ENCODE peak calls at places on chromosomes 1 and 21, in nine cellular contexts. One of them, this sample, is unnamed. For H3K4me1, the result is how much of the 10 kb centered on the place peaks cover.

GRCh38 chr1:6580588-6581270 is 935 bp downstream of the ZBTB48 start:
- DNase-seq in psoas muscle: peak
- DNase-seq in cardiac muscle cell: no peak
- DNase-seq in CD8-positive, alpha-beta memory T cell: no peak
- DNase-seq in CD8-positive, alpha-beta T cell: no peak
- DNase-seq in astrocyte: no peak
- DNase-seq in GM23248: peak
- DNase-seq in A549: no peak
- DNase-seq in testis: no peak
- DNase-seq in this sample: no peak

GRCh38 chr21:14321042-14321441 is 61.9 kb downstream of the HSPA13 start:
- DNase-seq in A549: no peak
- DNase-seq in psoas muscle: no peak
- DNase-seq in CD8-positive, alpha-beta T cell: no peak
- DNase-seq in testis: no peak
- DNase-seq in astrocyte: no peak
- DNase-seq in GM23248: peak
- DNase-seq in CD8-positive, alpha-beta memory T cell: no peak
- DNase-seq in cardiac muscle cell: no peak
- DNase-seq in this sample: no peak

GRCh38 chr1:18480315-18481189 is at the start of gene KLHDC7A:
- DNase-seq in testis: no peak
- DNase-seq in A549: peak
- DNase-seq in astrocyte: no peak
- DNase-seq in CD8-positive, alpha-beta T cell: no peak
- DNase-seq in GM23248: no peak
- DNase-seq in cardiac muscle cell: peak
- DNase-seq in psoas muscle: no peak
- DNase-seq in CD8-positive, alpha-beta memory T cell: no peak
- DNase-seq in this sample: no peak

GRCh38 chr1:241460098-241460873 is 59.3 kb downstream of the FH start:
- DNase-seq in cardiac muscle cell: no peak
- DNase-seq in A549: no peak
- DNase-seq in astrocyte: no peak
- DNase-seq in psoas muscle: no peak
- DNase-seq in testis: no peak
- DNase-seq in GM23248: no peak
- DNase-seq in CD8-positive, alpha-beta memory T cell: no peak
- DNase-seq in CD8-positive, alpha-beta T cell: no peak
- DNase-seq in this sample: no peak

GRCh38 chr1:151993084-151993733 is 450 bp downstream of the S100A10 start:
- DNase-seq in testis: peak
- DNase-seq in GM23248: peak
- DNase-seq in CD8-positive, alpha-beta memory T cell: peak
- DNase-seq in astrocyte: peak
- DNase-seq in CD8-positive, alpha-beta T cell: peak
- DNase-seq in A549: no peak
- DNase-seq in cardiac muscle cell: no peak
- DNase-seq in psoas muscle: peak
- DNase-seq in this sample: no peak

GRCh38 chr1:89865498-89866385 is 44.9 kb downstream of the LRRC8D start:
- DNase-seq in CD8-positive, alpha-beta T cell: no peak
- DNase-seq in testis: no peak
- DNase-seq in CD8-positive, alpha-beta memory T cell: no peak
- DNase-seq in astrocyte: peak
- DNase-seq in cardiac muscle cell: no peak
- DNase-seq in A549: no peak
- DNase-seq in GM23248: peak
- DNase-seq in psoas muscle: no peak
- DNase-seq in this sample: peak

GRCh38 chr1:89799495-89799894 is 21.3 kb upstream of the LRRC8D start:
- DNase-seq in testis: no peak
- DNase-seq in CD8-positive, alpha-beta memory T cell: no peak
- DNase-seq in A549: no peak
- DNase-seq in cardiac muscle cell: no peak
- DNase-seq in CD8-positive, alpha-beta T cell: no peak
- DNase-seq in psoas muscle: no peak
- DNase-seq in GM23248: peak
- DNase-seq in astrocyte: peak
- DNase-seq in this sample: no peak

GRCh38 chr1:92877792-92878191 is 46.0 kb downstream of the RPL5 start:
- DNase-seq in cardiac muscle cell: no peak
- DNase-seq in psoas muscle: no peak
- DNase-seq in testis: no peak
- DNase-seq in CD8-positive, alpha-beta memory T cell: peak
- DNase-seq in A549: no peak
- DNase-seq in CD8-positive, alpha-beta T cell: no peak
- DNase-seq in GM23248: peak
- DNase-seq in astrocyte: peak
- DNase-seq in this sample: peak

GRCh38 chr1:13764933-13765332 is 64.9 kb downstream of the PRDM2 start:
- DNase-seq in testis: peak
- DNase-seq in CD8-positive, alpha-beta T cell: peak
- DNase-seq in CD8-positive, alpha-beta memory T cell: peak
- DNase-seq in GM23248: no peak
- DNase-seq in astrocyte: no peak
- DNase-seq in A549: no peak
- DNase-seq in psoas muscle: no peak
- DNase-seq in cardiac muscle cell: peak
- DNase-seq in this sample: no peak

GRCh38 chr1:9448132-9449105 is 90.8 kb upstream of the SLC25A33 start:
- DNase-seq in testis: no peak
- DNase-seq in cardiac muscle cell: no peak
- DNase-seq in psoas muscle: no peak
- DNase-seq in CD8-positive, alpha-beta memory T cell: no peak
- DNase-seq in CD8-positive, alpha-beta T cell: no peak
- DNase-seq in astrocyte: peak
- DNase-seq in GM23248: no peak
- DNase-seq in A549: no peak
- DNase-seq in this sample: no peak

GRCh38 chr1:27101696-27102095 is 53.2 kb downstream of the SLC9A1 start:
- DNase-seq in GM23248: no peak
- DNase-seq in cardiac muscle cell: no peak
- DNase-seq in A549: no peak
- DNase-seq in astrocyte: no peak
- DNase-seq in CD8-positive, alpha-beta memory T cell: no peak
- DNase-seq in psoas muscle: no peak
- DNase-seq in testis: no peak
- DNase-seq in CD8-positive, alpha-beta T cell: no peak
- DNase-seq in this sample: no peak

DNA sequence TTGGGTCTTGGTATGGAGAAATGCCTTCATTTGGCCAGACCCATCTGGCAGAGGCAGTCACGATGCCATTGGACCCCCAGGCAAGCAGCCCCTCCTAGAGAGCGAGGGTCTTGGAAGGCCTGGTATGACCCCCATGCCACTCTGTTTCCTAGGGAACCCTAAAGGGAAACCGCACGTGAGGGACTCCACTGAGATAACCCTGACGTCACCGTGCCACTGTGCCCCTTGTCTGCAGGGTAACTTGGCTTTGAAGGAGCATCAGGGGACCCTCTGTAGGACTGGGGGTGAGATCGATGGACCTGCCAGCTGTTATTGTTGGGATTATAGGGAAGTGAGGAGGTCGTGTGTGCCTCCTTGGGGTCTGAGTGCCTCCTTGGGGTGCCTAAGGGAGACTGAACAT is 34.5 kb downstream of the ABCG1 start:
- DNase-seq in CD8-positive, alpha-beta T cell: no peak
- DNase-seq in astrocyte: no peak
- DNase-seq in A549: no peak
- DNase-seq in GM23248: no peak
- DNase-seq in CD8-positive, alpha-beta memory T cell: no peak
- DNase-seq in cardiac muscle cell: no peak
- DNase-seq in testis: no peak
- DNase-seq in psoas muscle: peak
- DNase-seq in this sample: no peak
- H3K4me1 ChIP-seq in CD8-positive, alpha-beta T cell: under half
- H3K4me1 ChIP-seq in astrocyte: under half
- H3K4me1 ChIP-seq in A549: under half
- H3K4me1 ChIP-seq in GM23248: under half
- H3K4me1 ChIP-seq in CD8-positive, alpha-beta memory T cell: under half
- H3K4me1 ChIP-seq in cardiac muscle cell: under half
- H3K4me1 ChIP-seq in testis: under half
- H3K4me1 ChIP-seq in psoas muscle: under half
- H3K4me1 ChIP-seq in this sample: under half

GRCh38 chr1:111734426-111734825 is 4.8 kb downstream of the INKA2 start:
- DNase-seq in psoas muscle: no peak
- DNase-seq in A549: no peak
- DNase-seq in testis: no peak
- DNase-seq in astrocyte: no peak
- DNase-seq in GM23248: no peak
- DNase-seq in cardiac muscle cell: no peak
- DNase-seq in CD8-positive, alpha-beta T cell: no peak
- DNase-seq in CD8-positive, alpha-beta memory T cell: no peak
- DNase-seq in this sample: no peak

GRCh38 chr1:111733183-111733995 is 5.8 kb downstream of the INKA2 start:
- DNase-seq in CD8-positive, alpha-beta T cell: no peak
- DNase-seq in GM23248: peak
- DNase-seq in testis: no peak
- DNase-seq in CD8-positive, alpha-beta memory T cell: no peak
- DNase-seq in cardiac muscle cell: no peak
- DNase-seq in A549: no peak
- DNase-seq in psoas muscle: peak
- DNase-seq in astrocyte: peak
- DNase-seq in this sample: peak

GRCh38 chr1:111733996-111734369 is 5.2 kb downstream of the INKA2 start:
- DNase-seq in psoas muscle: no peak
- DNase-seq in cardiac muscle cell: no peak
- DNase-seq in CD8-positive, alpha-beta memory T cell: no peak
- DNase-seq in CD8-positive, alpha-beta T cell: no peak
- DNase-seq in GM23248: no peak
- DNase-seq in astrocyte: no peak
- DNase-seq in A549: no peak
- DNase-seq in testis: no peak
- DNase-seq in this sample: no peak

GRCh38 chr1:111731956-111732355 is 7.2 kb downstream of the INKA2 start:
- DNase-seq in CD8-positive, alpha-beta memory T cell: no peak
- DNase-seq in cardiac muscle cell: no peak
- DNase-seq in A549: no peak
- DNase-seq in GM23248: no peak
- DNase-seq in CD8-positive, alpha-beta T cell: no peak
- DNase-seq in astrocyte: no peak
- DNase-seq in testis: no peak
- DNase-seq in psoas muscle: no peak
- DNase-seq in this sample: no peak

GRCh38 chr1:111732718-111733117 is 6.5 kb downstream of the INKA2 start:
- DNase-seq in CD8-positive, alpha-beta T cell: no peak
- DNase-seq in astrocyte: no peak
- DNase-seq in testis: no peak
- DNase-seq in GM23248: no peak
- DNase-seq in cardiac muscle cell: no peak
- DNase-seq in A549: no peak
- DNase-seq in CD8-positive, alpha-beta memory T cell: no peak
- DNase-seq in psoas muscle: no peak
- DNase-seq in this sample: no peak
- H3K4me1 ChIP-seq in CD8-positive, alpha-beta T cell: under half
- H3K4me1 ChIP-seq in astrocyte: under half
- H3K4me1 ChIP-seq in testis: under half
- H3K4me1 ChIP-seq in GM23248: under half
- H3K4me1 ChIP-seq in cardiac muscle cell: under half
- H3K4me1 ChIP-seq in A549: under half
- H3K4me1 ChIP-seq in CD8-positive, alpha-beta memory T cell: under half
- H3K4me1 ChIP-seq in psoas muscle: half or more
- H3K4me1 ChIP-seq in this sample: under half

DNA sequence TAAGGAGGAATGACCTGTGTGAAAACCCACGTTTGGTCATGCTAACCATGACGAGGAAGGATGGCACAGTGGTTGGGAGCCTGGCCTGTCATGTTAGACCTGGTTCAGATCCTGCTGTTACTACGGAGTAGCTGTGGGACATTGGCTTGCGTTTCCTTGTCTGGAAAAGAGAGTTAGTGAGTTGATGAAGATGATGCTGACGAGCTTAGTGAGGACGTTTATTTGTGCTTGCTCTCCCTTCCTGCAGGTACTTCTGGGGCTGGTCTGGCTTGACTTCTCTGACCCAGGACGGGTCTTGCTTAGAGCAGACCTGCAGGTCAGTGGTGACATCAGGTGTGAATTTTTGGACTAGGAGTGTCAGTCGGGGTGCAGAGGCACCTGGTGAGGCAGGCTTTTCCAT is 14.7 kb downstream of the GALNT2 start:
- DNase-seq in GM23248: no peak
- DNase-seq in testis: no peak
- DNase-seq in CD8-positive, alpha-beta T cell: no peak
- DNase-seq in CD8-positive, alpha-beta memory T cell: no peak
- DNase-seq in psoas muscle: no peak
- DNase-seq in astrocyte: no peak
- DNase-seq in cardiac muscle cell: no peak
- DNase-seq in A549: no peak
- DNase-seq in this sample: no peak
- H3K4me1 ChIP-seq in GM23248: half or more
- H3K4me1 ChIP-seq in testis: under half
- H3K4me1 ChIP-seq in CD8-positive, alpha-beta T cell: under half
- H3K4me1 ChIP-seq in CD8-positive, alpha-beta memory T cell: under half
- H3K4me1 ChIP-seq in psoas muscle: half or more
- H3K4me1 ChIP-seq in astrocyte: half or more
- H3K4me1 ChIP-seq in cardiac muscle cell: under half
- H3K4me1 ChIP-seq in A549: half or more
- H3K4me1 ChIP-seq in this sample: under half

DNA sequence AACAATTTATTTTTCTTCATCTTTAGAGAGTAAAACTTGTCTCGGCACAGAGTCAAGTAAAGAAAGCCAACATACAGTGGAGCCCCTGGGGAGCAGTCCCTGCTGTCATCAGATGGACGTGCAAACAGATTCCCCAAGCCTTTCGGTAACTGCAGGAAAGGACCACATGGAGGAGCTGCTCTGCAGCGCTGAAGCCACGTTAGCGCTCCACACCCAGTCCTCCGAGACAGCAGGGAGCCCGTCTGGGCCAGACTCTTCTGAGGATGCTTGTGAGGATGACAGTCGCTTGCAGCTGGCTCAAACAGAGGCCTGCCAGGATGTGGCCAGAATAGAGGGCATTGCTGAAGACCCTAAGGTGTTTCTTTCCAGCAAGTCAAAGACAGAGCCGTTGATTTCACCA is 77.1 kb upstream of the SCCPDH start:
- DNase-seq in GM23248: peak
- DNase-seq in cardiac muscle cell: peak
- DNase-seq in CD8-positive, alpha-beta T cell: no peak
- DNase-seq in psoas muscle: peak
- DNase-seq in A549: no peak
- DNase-seq in testis: peak
- DNase-seq in astrocyte: peak
- DNase-seq in CD8-positive, alpha-beta memory T cell: no peak
- DNase-seq in this sample: peak
- H3K4me1 ChIP-seq in GM23248: under half
- H3K4me1 ChIP-seq in cardiac muscle cell: under half
- H3K4me1 ChIP-seq in CD8-positive, alpha-beta T cell: under half
- H3K4me1 ChIP-seq in psoas muscle: under half
- H3K4me1 ChIP-seq in A549: under half
- H3K4me1 ChIP-seq in testis: under half
- H3K4me1 ChIP-seq in astrocyte: under half
- H3K4me1 ChIP-seq in CD8-positive, alpha-beta memory T cell: under half
- H3K4me1 ChIP-seq in this sample: under half